ENCODE peak calls at places on chromosomes 3 and 15, in seven cellular contexts. J is stimulated activated CD4-positive, alpha-beta T cell treated with anti-CD3 and anti-CD28 coated beads, Interleukin-4, amount 100 ng/mL, for 4 hours; O is IMR-90; H is nephron progenitor cell; W is caudate nucleus; K is aorta; Z is cardiac fibroblast. Y is an unnamed sample.

GRCh38 chr3:171132873-171133272 is 106.4 kb upstream of the SLC2A2 start:
- DNase-seq in K (no peak), J (no peak), W (no peak), H (no peak), O (peak), Z (peak), Y (no peak)

GRCh38 chr3:194856296-194856695 is 170.6 kb downstream of the FAM43A start:
- DNase-seq in K (peak), H (no peak), J (no peak), O (no peak), Z (no peak), W (no peak), Y (no peak)

GRCh38 chr3:49359623-49360022 is 1.5 kb upstream of the GPX1 start:
- DNase-seq in Z (no peak), H (no peak), W (no peak), O (peak), K (no peak), J (no peak), Y (no peak)

GRCh38 chr15:40307421-40308165 is at the start of gene PLCB2:
- DNase-seq in K (peak), O (no peak), H (peak), Z (no peak), J (peak), W (no peak), Y (peak)

GRCh38 chr3:8712045-8712870 is 21.3 kb upstream of the CAV3 start:
- DNase-seq in J (no peak), W (no peak), Z (no peak), H (no peak), K (no peak), O (peak), Y (no peak)

GRCh38 chr3:160812304-160812703 is 56.3 kb downstream of the PPM1L start:
- DNase-seq in J (no peak), O (no peak), H (no peak), W (no peak), K (no peak), Z (no peak), Y (no peak)

GRCh38 chr15:87816811-87817210 is 439.7 kb downstream of the NTRK3 start:
- DNase-seq in J (no peak), O (peak), Z (peak), H (no peak), W (no peak), K (no peak), Y (no peak)

GRCh38 chr3:134350861-134351311 is 23.4 kb downstream of the AMOTL2 start:
- DNase-seq in J (no peak), H (no peak), O (no peak), Z (no peak), K (peak), W (no peak), Y (no peak)

GRCh38 chr3:27483117-27484001 is 825 bp downstream of the SLC4A7 start:
- DNase-seq in Z (peak), W (peak), H (peak), O (peak), K (peak), J (peak), Y (peak)

GRCh38 chr3:170714151-170714550 is 128.3 kb upstream of the SLC7A14 start:
- DNase-seq in W (no peak), Z (peak), O (peak), J (no peak), K (no peak), H (no peak), Y (no peak)

GRCh38 chr3:23877324-23877980 is 39.3 kb downstream of the NKIRAS1 start:
- DNase-seq in Z (peak), J (no peak), K (no peak), O (peak), W (no peak), H (no peak), Y (no peak)

GRCh38 chr3:186670148-186670547 is 4.3 kb downstream of the HRG start:
- DNase-seq in W (no peak), K (no peak), O (no peak), J (no peak), H (no peak), Z (no peak), Y (no peak)

GRCh38 chr3:28972921-28973320 is 307.9 kb upstream of the RBMS3 start:
- DNase-seq in J (no peak), Z (peak), K (no peak), O (no peak), H (no peak), W (no peak), Y (no peak)

GRCh38 chr3:45124379-45124778 is 21.8 kb downstream of the CDCP1 start:
- DNase-seq in J (no peak), O (peak), W (no peak), H (no peak), Z (peak), K (peak), Y (no peak)

GRCh38 chr3:43290961-43291360 is 4.6 kb downstream of the SNRK start:
- DNase-seq in Z (peak), O (peak), K (no peak), H (no peak), W (no peak), J (no peak), Y (no peak)

GRCh38 chr15:75067123-75067854 is 43.9 kb downstream of the PPCDC start:
- DNase-seq in H (no peak), O (peak), Z (peak), W (no peak), K (no peak), J (peak), Y (no peak)

GRCh38 chr15:70121656-70122297 is 24.1 kb upstream of the TLE3 start:
- DNase-seq in Z (peak), O (peak), W (no peak), K (peak), H (no peak), J (no peak), Y (no peak)

GRCh38 chr3:43023066-43023465 is 44.0 kb downstream of the GASK1A start:
- DNase-seq in H (no peak), J (no peak), O (no peak), W (no peak), Z (no peak), K (no peak), Y (no peak)

GRCh38 chr15:80121546-80121945 is 31.3 kb upstream of the FAH start:
- DNase-seq in H (no peak), W (no peak), K (no peak), J (no peak), O (no peak), Z (no peak), Y (no peak)

GRCh38 chr3:138222888-138223287 is 35.8 kb downstream of the ARMC8 start:
- DNase-seq in J (no peak), Z (no peak), W (no peak), O (no peak), H (no peak), K (no peak), Y (no peak)

Y was measured in WTC11.